ENCODE peak calls at places on chromosome 14, in eight cellular contexts. D is glutamatergic neuron, L is M059J, P is pancreas, Y is H7, O is DND-41, E is NCI-H460, T is fibroblast of mammary gland. J is an unnamed sample.

GRCh38 chr14:52020866-52021717 is 31.7 kb downstream of the RTRAF start:
- DNase-seq in P (no peak), L (no peak), D (no peak), O (peak; percentile 74), T (no peak), Y (peak; percentile 37), E (no peak), J (no peak)

GRCh38 chr14:88554458-88555286 is at the start of gene PTPN21:
- DNase-seq in L (peak; percentile 61), T (peak; percentile 56), Y (peak; percentile 97), P (peak; percentile 76), O (no peak), E (peak; percentile 55), D (peak; percentile 83), J (no peak)

GRCh38 chr14:68756071-68756481 is 36.8 kb downstream of the ZFP36L1 start:
- DNase-seq in O (no peak), D (no peak), L (no peak), Y (no peak), P (no peak), E (no peak), T (peak; percentile 63), J (no peak)

GRCh38 chr14:88552859-88553258 is 1.9 kb downstream of the PTPN21 start:
- DNase-seq in D (no peak), P (no peak), O (no peak), E (no peak), T (no peak), Y (no peak), L (no peak), J (no peak)

GRCh38 chr14:92785601-92786426 is 8.3 kb upstream of the GOLGA5 start:
- DNase-seq in O (no peak), E (no peak), P (peak; percentile 69), D (no peak), T (peak; percentile 86), Y (no peak), L (peak; percentile 91), J (no peak)

GRCh38 chr14:99644723-99645544 is at the start of gene HHIPL1:
- DNase-seq in T (peak; percentile 17), Y (peak; percentile 88), D (peak; percentile 53), P (no peak), L (no peak), O (no peak), E (no peak), J (no peak)

GRCh38 chr14:28294834-28295440 is 471.6 kb upstream of the FOXG1 start:
- DNase-seq in T (peak; percentile 66), O (no peak), D (no peak), L (peak; percentile 20), P (no peak), E (peak; percentile 17), Y (no peak), J (no peak)

GRCh38 chr14:24605435-24606190 is 3.9 kb downstream of the GZMH start:
- DNase-seq in O (peak; percentile 57), P (no peak), D (peak; percentile 68), T (peak; percentile 2), Y (peak; percentile 78), L (no peak), E (peak; percentile 31), J (no peak)

GRCh38 chr14:37655418-37655817 is 60.0 kb downstream of the TTC6 start:
- DNase-seq in T (peak; percentile 1), Y (no peak), P (no peak), E (peak; percentile 31), L (peak; percentile 16), O (no peak), D (no peak), J (no peak)

GRCh38 chr14:69666698-69667211 is 55.4 kb downstream of the SUSD6 start:
- DNase-seq in O (no peak), L (peak; percentile 56), T (peak; percentile 54), E (no peak), P (no peak), Y (no peak), D (no peak), J (no peak)

GRCh38 chr14:104149617-104150141 is 11.3 kb downstream of the KIF26A start:
- DNase-seq in E (no peak), O (no peak), T (no peak), L (peak; percentile 14), P (peak; percentile 62), Y (peak; percentile 97), D (peak; percentile 45), J (no peak)

GRCh38 chr14:33762462-33762861 is 188.4 kb downstream of the EGLN3 start:
- DNase-seq in D (no peak), Y (no peak), O (no peak), T (no peak), E (no peak), L (peak; percentile 35), P (no peak), J (no peak)

J was measured in cortex of kidney.